ENCODE peak calls at places on chromosome 12, in five cellular contexts. R is dorsolateral prefrontal cortex; H is A549; L is effector memory CD4-positive, alpha-beta T cell; X is HCT116. E is an unnamed sample.

GRCh38 chr12:76820888-76821482 is 57.1 kb downstream of the ZDHHC17 start:
- DNase-seq in L (no peak), R (no peak), X (peak; percentile 7), H (peak; percentile 39), E (no peak)

GRCh38 chr12:111368291-111368683 is 608 bp downstream of the PHETA1 start:
- DNase-seq in R (no peak), X (no peak), L (no peak), H (peak; percentile 33), E (no peak)

GRCh38 chr12:25994901-25995625 is 36.6 kb downstream of the RASSF8 start:
- DNase-seq in R (no peak), X (no peak), H (no peak), L (no peak), E (no peak)

GRCh38 chr12:8712572-8712971 is 14.8 kb downstream of the RIMKLB start:
- DNase-seq in X (no peak), L (no peak), H (no peak), R (no peak), E (no peak)

GRCh38 chr12:2999265-2999841 is 40.2 kb downstream of the TEAD4 start:
- DNase-seq in R (no peak), X (no peak), L (no peak), H (no peak), E (peak; percentile 81)

GRCh38 chr12:80776706-80777105 is 60.0 kb downstream of the MYF5 start:
- DNase-seq in R (no peak), H (no peak), L (no peak), X (no peak), E (no peak)

GRCh38 chr12:120100630-120101029 is 15.9 kb downstream of the RAB35 start:
- DNase-seq in X (no peak), L (no peak), R (peak; percentile 83), H (no peak), E (peak; percentile 36)

GRCh38 chr12:131873293-131873692 is 21.1 kb upstream of the ULK1 start:
- DNase-seq in H (no peak), L (no peak), R (no peak), X (no peak), E (no peak)

GRCh38 chr12:75981773-75982564 is 49.6 kb downstream of the PHLDA1 start:
- DNase-seq in H (no peak), R (no peak), L (no peak), X (peak; percentile 42), E (no peak)

GRCh38 chr12:107780298-107780697 is 5.8 kb downstream of the ASCL4 start:
- DNase-seq in L (no peak), R (no peak), X (no peak), H (no peak), E (no peak)

GRCh38 chr12:108972226-108972757 is 48.6 kb downstream of the SVOP start:
- DNase-seq in H (no peak), R (no peak), X (no peak), L (no peak), E (no peak)

DNA sequence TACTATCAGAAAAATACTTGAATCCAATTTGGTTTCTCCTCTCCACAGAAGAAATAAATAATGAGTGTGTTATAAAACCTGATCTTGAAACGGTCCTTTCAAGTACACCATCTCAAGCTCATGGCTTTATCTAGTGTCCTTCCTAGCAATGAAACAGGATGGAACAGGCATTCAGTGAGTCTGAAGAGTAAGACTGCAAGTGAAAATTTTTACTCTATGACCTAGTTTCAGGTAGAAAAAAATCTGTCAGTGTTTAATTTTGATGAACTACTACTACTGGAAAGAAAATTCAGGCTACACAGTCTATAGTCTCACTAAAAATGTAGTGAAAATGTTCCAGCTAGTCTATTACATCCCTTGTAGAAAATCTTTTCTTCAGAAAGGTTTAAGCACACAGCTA is 7.7 kb downstream of the CBX5 start:
- DNase-seq in H (no peak), X (no peak), L (no peak), R (no peak), E (no peak)
- H3K27ac ChIP-seq in H (no peak overlapping the region), X (no peak overlapping the region), L (no peak overlapping the region), R (no peak overlapping the region), E (no peak overlapping the region)

GRCh38 chr12:15049456-15050153 is 76.8 kb downstream of the PDE6H start:
- DNase-seq in R (no peak), X (no peak), L (no peak), H (no peak), E (no peak)
- H3K27ac ChIP-seq in R (no peak overlapping the region), X (no peak overlapping the region), L (no peak overlapping the region), H (no peak overlapping the region), E (no peak overlapping the region)

GRCh38 chr12:52035926-52036325 is 15.3 kb upstream of the NR4A1 start:
- DNase-seq in L (no peak), H (no peak), R (no peak), X (no peak), E (no peak)
- H3K27ac ChIP-seq in L (no peak overlapping the region), H (peak overlapping the region; percentile 93), R (peak overlapping the region; percentile 91), X (no peak overlapping the region), E (no peak overlapping the region)

GRCh38 chr12:54549774-54550451 is 512 bp downstream of the PDE1B start:
- DNase-seq in H (no peak), L (no peak), X (no peak), R (no peak), E (no peak)
- H3K27ac ChIP-seq in H (peak overlapping the region; percentile 14), L (no peak overlapping the region), X (no peak overlapping the region), R (peak overlapping the region; percentile 84), E (no peak overlapping the region)

GRCh38 chr12:14058717-14059116 is 77.3 kb upstream of the GRIN2B start:
- DNase-seq in X (no peak), H (no peak), R (peak; percentile 68), L (no peak), E (no peak)

GRCh38 chr12:14059538-14059937 is 78.1 kb upstream of the GRIN2B start:
- DNase-seq in R (no peak), H (no peak), L (no peak), X (no peak), E (no peak)

GRCh38 chr12:14057895-14058294 is 76.5 kb upstream of the GRIN2B start:
- DNase-seq in R (no peak), X (no peak), H (no peak), L (no peak), E (no peak)
- H3K27ac ChIP-seq in R (no peak overlapping the region), X (no peak overlapping the region), H (no peak overlapping the region), L (no peak overlapping the region), E (no peak overlapping the region)

GRCh38 chr12:104507672-104508071 is 50.9 kb downstream of the CHST11 start:
- DNase-seq in H (no peak), L (no peak), X (no peak), R (no peak), E (no peak)

GRCh38 chr12:104510145-104510872 is 53.6 kb downstream of the CHST11 start:
- DNase-seq in L (no peak), X (no peak), R (no peak), H (no peak), E (no peak)

GRCh38 chr12:104508752-104509446 is 52.2 kb downstream of the CHST11 start:
- DNase-seq in R (no peak), L (no peak), H (no peak), X (no peak), E (no peak)

GRCh38 chr12:104513681-104514080 is 56.9 kb downstream of the CHST11 start:
- DNase-seq in X (no peak), L (no peak), R (no peak), H (no peak), E (no peak)

GRCh38 chr12:104510873-104511243 is 54.1 kb downstream of the CHST11 start:
- DNase-seq in R (no peak), H (no peak), L (no peak), X (no peak), E (no peak)
- H3K27ac ChIP-seq in R (no peak overlapping the region), H (no peak overlapping the region), L (no peak overlapping the region), X (no peak overlapping the region), E (no peak overlapping the region)

GRCh38 chr12:89156324-89156723 is 196.0 kb downstream of the DUSP6 start:
- DNase-seq in H (no peak), R (no peak), X (no peak), L (no peak), E (no peak)
- H3K27ac ChIP-seq in H (no peak overlapping the region), R (no peak overlapping the region), X (no peak overlapping the region), L (no peak overlapping the region), E (no peak overlapping the region)

DNA sequence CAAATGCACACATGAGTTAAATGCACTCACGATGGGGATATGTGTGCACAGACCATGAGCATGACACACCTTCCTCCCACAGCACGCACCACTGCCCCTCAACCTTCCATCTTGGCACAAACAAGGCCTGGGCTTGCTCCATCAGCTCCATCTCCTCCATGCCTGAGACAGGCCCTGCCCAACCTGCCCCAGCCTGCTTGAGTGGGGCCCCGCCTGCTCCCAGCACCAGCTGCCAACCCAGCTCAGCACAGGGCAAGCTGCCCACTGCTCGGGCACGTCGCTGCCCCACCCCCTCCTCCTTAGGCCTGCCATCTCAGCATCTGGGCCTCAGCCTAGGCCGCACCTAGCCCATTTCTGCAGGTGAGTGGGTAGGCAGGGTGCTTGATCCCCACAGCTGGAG is 27.6 kb upstream of the KRT78 start:
- DNase-seq in R (no peak), X (no peak), L (no peak), H (no peak), E (no peak)
- H3K27ac ChIP-seq in R (no peak overlapping the region), X (peak overlapping the region; percentile 26), L (no peak overlapping the region), H (peak overlapping the region; percentile 94), E (no peak overlapping the region)

GRCh38 chr12:15818418-15818817 is 29.2 kb upstream of the EPS8 start:
- DNase-seq in H (no peak), R (no peak), X (no peak), L (no peak), E (no peak)
- H3K27ac ChIP-seq in H (no peak overlapping the region), R (no peak overlapping the region), X (no peak overlapping the region), L (no peak overlapping the region), E (no peak overlapping the region)

E was measured in substantia nigra.